ENCODE peak calls at places on chromosomes 7 and 10, in six cellular contexts. Z is Calu3, H is tibial nerve, B is esophagus squamous epithelium, Y is ovary, R is HepG2. C is an unnamed sample.

GRCh38 chr7:84232653-84233052 is 38.1 kb upstream of the SEMA3A start:
- DNase-seq in Y (no peak), H (no peak), R (no peak), B (no peak), Z (no peak), C (peak; percentile 69)

GRCh38 chr7:152762056-152762455 is 2.5 kb downstream of the ACTR3B start:
- DNase-seq in H (no peak), R (no peak), Y (no peak), B (no peak), Z (no peak), C (no peak)

GRCh38 chr7:128217972-128218652 is 23.0 kb upstream of the LEP start:
- DNase-seq in Y (no peak), R (peak; percentile 9), H (no peak), Z (no peak), B (no peak), C (no peak)

GRCh38 chr7:2054927-2055326 is 177.8 kb downstream of the MAD1L1 start:
- DNase-seq in H (no peak), Y (no peak), Z (no peak), B (no peak), R (no peak), C (no peak)

GRCh38 chr7:95295399-95295798 is 28.9 kb downstream of the PON1 start:
- DNase-seq in Y (no peak), B (no peak), H (no peak), Z (no peak), R (no peak), C (no peak)

GRCh38 chr7:85447004-85447403 is 260.1 kb upstream of the SEMA3D start:
- DNase-seq in R (no peak), H (no peak), B (no peak), Z (no peak), Y (no peak), C (no peak)

GRCh38 chr10:6917125-6917524 is 337.0 kb upstream of the PRKCQ start:
- DNase-seq in Z (no peak), Y (no peak), H (no peak), B (no peak), R (no peak), C (no peak)

GRCh38 chr10:14421941-14422340 is 91.2 kb upstream of the FRMD4A start:
- DNase-seq in Z (no peak), H (no peak), B (no peak), R (no peak), Y (no peak), C (no peak)

GRCh38 chr7:40799-41750 is 151.3 kb upstream of the FAM20C start:
- DNase-seq in B (no peak), Y (peak; percentile 13), H (peak; percentile 3), Z (no peak), R (no peak), C (no peak)

GRCh38 chr10:61271127-61271780 is 181.9 kb downstream of the TMEM26 start:
- DNase-seq in Z (peak; percentile 18), H (no peak), Y (no peak), B (no peak), R (peak; percentile 15), C (peak; percentile 66)

GRCh38 chr7:76512941-76513816 is 2.8 kb downstream of the UPK3B start:
- DNase-seq in Y (no peak), Z (peak; percentile 28), R (peak; percentile 54), B (no peak), H (no peak), C (no peak)
- TF ChIP-seq CTCF in Y (no peak), Z (peak; percentile 31), R (peak; percentile 55), B (peak; percentile 36), H (peak; percentile 5), C (peak; percentile 39)

DNA sequence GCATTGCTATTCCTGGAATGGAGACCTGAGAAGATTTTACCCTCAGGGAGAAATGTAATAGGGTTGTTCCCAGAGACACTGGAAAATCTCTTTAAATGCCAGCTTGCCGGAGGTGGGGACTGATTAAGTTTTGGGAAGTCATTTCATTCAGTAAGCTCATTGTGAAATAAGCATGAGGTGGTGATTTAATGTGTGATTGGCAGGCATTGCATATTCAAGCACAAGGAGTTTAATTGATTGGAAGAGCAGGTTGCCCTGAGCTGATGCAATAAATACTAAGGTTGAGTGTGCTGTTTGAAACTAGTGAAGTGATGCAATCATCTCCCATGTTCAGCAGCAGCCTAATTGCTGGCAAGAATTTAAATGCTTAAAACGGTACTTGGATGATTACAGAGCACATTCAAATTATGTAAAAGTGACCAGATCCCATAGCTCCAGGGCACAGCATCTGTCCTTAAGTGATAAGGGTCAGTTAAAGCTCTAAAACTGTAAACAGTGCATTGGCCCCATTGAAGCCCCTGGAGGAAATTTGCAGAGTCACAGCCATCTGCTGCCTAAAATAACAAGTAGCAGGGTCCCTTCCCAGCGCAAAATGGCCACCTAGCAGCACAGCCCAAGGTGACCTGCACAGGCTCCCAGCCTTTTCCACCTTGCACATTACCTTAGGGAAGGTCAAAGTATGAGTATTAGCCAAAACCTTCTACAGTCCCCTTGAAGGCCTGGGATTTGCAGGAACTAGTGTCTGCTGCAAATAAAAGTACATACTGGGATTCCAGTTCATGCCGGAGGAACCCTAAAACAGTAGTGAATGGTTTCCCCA is 92.1 kb downstream of the CCDC71L start:
- DNase-seq in R (no peak), Z (peak; percentile 54), B (no peak), H (peak; percentile 53), Y (no peak), C (peak; percentile 77)
- TF ChIP-seq CTCF in R (no peak), Z (no peak), B (no peak), H (no peak), Y (no peak), C (no peak)

GRCh38 chr7:109092268-109092667 is 522.6 kb downstream of the DNAJB9 start:
- DNase-seq in B (no peak), H (no peak), R (no peak), Y (no peak), Z (no peak), C (no peak)
- TF ChIP-seq CTCF in B (no peak), H (no peak), R (no peak), Y (no peak), Z (no peak), C (no peak)

DNA sequence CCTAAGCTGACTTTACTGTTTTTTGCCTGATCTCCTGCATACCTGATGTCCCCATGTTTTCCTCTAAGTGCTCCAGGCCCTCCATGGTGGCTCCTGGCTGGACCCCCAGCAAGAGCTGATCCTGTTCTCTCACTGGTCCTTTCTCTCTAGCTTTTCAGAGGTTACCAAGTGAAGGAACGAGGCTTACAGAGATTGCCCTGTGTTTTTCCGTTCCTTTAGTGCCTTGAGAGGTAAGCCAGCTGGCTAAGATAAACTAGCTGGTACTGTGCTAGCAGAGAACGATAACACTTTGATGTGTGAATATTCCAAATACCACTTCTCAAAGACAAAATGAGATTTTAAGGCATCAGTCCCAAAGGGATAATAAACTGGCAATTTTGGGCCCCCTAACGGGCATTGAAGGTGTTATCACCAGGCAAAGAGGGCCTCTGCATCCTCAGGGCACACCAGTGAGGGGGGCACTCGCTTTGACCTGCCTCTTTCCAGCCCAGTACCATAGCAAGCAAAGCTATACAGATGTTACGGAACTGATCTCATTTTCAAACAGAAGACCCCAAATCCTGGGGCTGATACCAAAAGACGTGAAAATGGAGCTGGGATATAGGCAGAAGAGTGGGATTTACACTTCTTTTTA is 8.4 kb upstream of the CCNY start:
- DNase-seq in B (no peak), Z (no peak), H (no peak), Y (no peak), R (no peak), C (no peak)
- TF ChIP-seq CTCF in B (no peak), Z (no peak), H (no peak), Y (no peak), R (no peak), C (no peak)

GRCh38 chr7:107043916-107044346 is 574 bp upstream of the PRKAR2B start:
- DNase-seq in H (no peak), R (no peak), B (no peak), Y (no peak), Z (no peak), C (no peak)

GRCh38 chr7:107045980-107046379 is 1.5 kb downstream of the PRKAR2B start:
- DNase-seq in Y (no peak), Z (no peak), B (no peak), H (no peak), R (no peak), C (peak; percentile 46)

GRCh38 chr7:107045195-107045960 is 873 bp downstream of the PRKAR2B start:
- DNase-seq in R (no peak), Z (no peak), B (no peak), Y (no peak), H (no peak), C (no peak)

GRCh38 chr7:107046511-107047259 is 2.2 kb downstream of the PRKAR2B start:
- DNase-seq in B (no peak), Z (no peak), R (no peak), H (no peak), Y (no peak), C (no peak)

DNA sequence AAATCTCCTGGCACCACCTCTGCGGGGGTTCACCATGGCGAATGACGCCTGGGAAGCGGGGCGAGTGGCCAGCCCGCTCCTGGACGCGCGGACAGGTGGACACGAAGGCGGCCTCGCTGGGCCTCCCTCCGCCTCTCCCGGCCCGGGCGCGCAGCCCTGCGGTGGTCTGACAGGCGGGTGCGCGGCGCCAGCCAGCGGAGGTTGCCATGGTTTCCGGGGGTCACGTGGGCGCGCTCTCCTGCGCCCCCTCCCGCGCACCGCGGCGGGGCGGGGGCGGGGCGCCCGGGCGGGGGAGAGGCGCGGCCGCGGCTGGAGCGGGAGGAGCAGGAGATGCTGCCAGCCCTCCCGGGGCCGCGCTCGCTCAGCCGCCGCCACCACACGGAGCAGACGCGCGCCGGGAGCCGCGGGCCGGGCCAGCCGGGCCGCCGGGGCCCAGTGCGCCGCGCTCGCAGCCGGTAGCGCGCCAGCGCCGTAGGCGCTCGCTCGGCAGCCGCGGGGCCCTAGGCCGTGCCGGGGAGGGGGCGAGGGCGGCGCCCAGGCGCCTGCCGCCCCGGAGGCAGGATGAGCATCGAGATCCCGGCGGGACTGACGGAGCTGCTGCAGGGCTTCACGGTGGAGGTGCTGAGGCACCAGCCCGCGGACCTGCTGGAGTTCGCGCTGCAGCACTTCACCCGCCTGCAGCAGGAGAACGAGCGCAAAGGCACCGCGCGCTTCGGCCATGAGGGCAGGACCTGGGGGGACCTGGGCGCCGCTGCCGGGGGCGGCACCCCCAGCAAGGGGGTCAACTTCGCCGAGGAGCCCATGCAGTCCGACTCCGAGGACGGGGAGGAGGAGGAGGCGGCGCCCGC is at the start of gene PRKAR2B:
- DNase-seq in Z (peak; percentile 64), Y (peak; percentile 94), B (no peak), H (peak; percentile 61), R (peak; percentile 32), C (no peak)
- TF ChIP-seq CTCF in Z (no peak), Y (peak; percentile 38), B (no peak), H (no peak), R (peak; percentile 21), C (peak; percentile 11)

C was measured in AG04449.